ENCODE peak calls at places on chromosomes 3 and 15, in eight cellular contexts. P is Peyer's patch, M is H9, N is heart right ventricle, J is H1, L is IMR-90, C is SK-N-SH, Q is GM23338. I is an unnamed sample. For H3K4me1, the result is how much of the 10 kb centered on the place peaks cover.

GRCh38 chr3:177195941-177196472 is 1.3 kb downstream of the TBL1XR1 start:
- DNase-seq in Q (no peak), L (no peak), J (no peak), M (no peak), N (no peak), P (no peak), C (no peak), I (peak)

GRCh38 chr3:102083971-102084370 is 234.7 kb downstream of the NFKBIZ start:
- DNase-seq in J (no peak), L (peak), M (no peak), Q (no peak), N (no peak), C (no peak), P (no peak), I (no peak)

GRCh38 chr3:13020159-13020558 is 53.1 kb downstream of the IQSEC1 start:
- DNase-seq in P (peak), L (no peak), Q (no peak), M (no peak), J (no peak), C (no peak), N (no peak), I (no peak)

GRCh38 chr15:80549712-80550111 is 145.4 kb upstream of the ABHD17C start:
- DNase-seq in C (no peak), M (no peak), N (no peak), J (no peak), L (no peak), P (no peak), Q (no peak), I (no peak)

GRCh38 chr3:16884084-16884747 is 539 bp upstream of the PLCL2 start:
- DNase-seq in M (peak), Q (peak), P (peak), J (no peak), C (peak), L (peak), N (peak), I (peak)

GRCh38 chr3:20185364-20185732 is 658 bp downstream of the SGO1 start:
- DNase-seq in P (no peak), N (no peak), J (no peak), M (no peak), C (peak), Q (peak), L (peak), I (no peak)

GRCh38 chr3:23797490-23797889 is 8.3 kb upstream of the UBE2E1 start:
- DNase-seq in N (no peak), L (no peak), C (no peak), Q (no peak), M (no peak), J (no peak), P (no peak), I (no peak)

GRCh38 chr3:65484964-65485363 is 553.8 kb downstream of the MAGI1 start:
- DNase-seq in J (no peak), Q (no peak), L (no peak), C (no peak), P (no peak), M (no peak), N (no peak), I (no peak)

GRCh38 chr3:182303169-182303568 is 490.1 kb upstream of the ATP11B start:
- DNase-seq in M (no peak), C (no peak), N (no peak), P (no peak), J (no peak), Q (no peak), L (no peak), I (no peak)

GRCh38 chr15:39613271-39613670 is 32.4 kb downstream of the THBS1 start:
- DNase-seq in M (no peak), C (no peak), L (peak), J (no peak), N (no peak), P (no peak), Q (no peak), I (no peak)

GRCh38 chr3:50978991-50979667 is 304.4 kb downstream of the DOCK3 start:
- DNase-seq in Q (peak), N (no peak), C (no peak), P (no peak), J (no peak), M (peak), L (no peak), I (no peak)

GRCh38 chr3:56336023-56336422 is 132.2 kb downstream of the ERC2 start:
- DNase-seq in J (no peak), C (no peak), L (no peak), M (no peak), P (no peak), Q (no peak), N (no peak), I (no peak)

GRCh38 chr3:56339244-56339643 is 129.0 kb downstream of the ERC2 start:
- DNase-seq in P (no peak), Q (no peak), J (no peak), M (no peak), C (peak), L (no peak), N (no peak), I (no peak)

GRCh38 chr3:56342475-56342874 is 125.8 kb downstream of the ERC2 start:
- DNase-seq in C (no peak), M (no peak), Q (no peak), J (no peak), L (no peak), N (no peak), P (no peak), I (no peak)

GRCh38 chr3:56339671-56340070 is 128.6 kb downstream of the ERC2 start:
- DNase-seq in Q (no peak), C (peak), P (no peak), N (no peak), L (no peak), M (no peak), J (no peak), I (no peak)
- TF ChIP-seq CTCF in Q (no peak), C (no peak), P (no peak), N (no peak), L (no peak), M (no peak), J (no peak), I (no peak)

GRCh38 chr15:69009353-69009752 is 5.1 kb upstream of the NOX5 start:
- DNase-seq in P (no peak), J (no peak), Q (no peak), L (no peak), N (no peak), M (no peak), C (no peak), I (no peak)
- H3K4me1 ChIP-seq in P (under half), J (under half), Q (under half), L (under half), N (under half), M (under half), C (under half), I (under half)

DNA sequence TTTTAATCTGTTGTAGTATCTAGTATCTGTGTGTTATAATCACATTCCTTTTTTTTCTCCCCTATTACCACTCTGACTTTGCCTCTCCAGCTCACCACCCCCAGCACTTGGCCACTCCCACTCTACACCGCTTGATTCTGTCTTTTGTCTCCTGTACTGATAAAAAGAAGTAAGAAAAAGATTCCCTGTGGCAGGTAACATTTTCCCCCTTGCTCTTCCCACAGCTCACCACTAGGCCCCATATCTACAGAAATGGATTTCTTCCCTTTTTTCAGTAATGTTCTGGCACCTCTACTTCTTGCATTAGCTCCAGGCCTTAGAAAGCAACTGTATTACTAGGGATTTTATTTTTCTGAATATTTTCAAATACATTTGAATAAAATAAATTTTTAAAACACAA is 25.6 kb downstream of the KCNH8 start:
- DNase-seq in M (peak), Q (peak), N (no peak), P (no peak), L (no peak), C (peak), J (peak), I (no peak)
- TF ChIP-seq CTCF in M (peak), Q (peak), N (no peak), P (no peak), L (no peak), C (no peak), J (no peak), I (no peak)

GRCh38 chr3:143321058-143321769 is 201.6 kb downstream of the CHST2 start:
- DNase-seq in M (no peak), C (no peak), N (no peak), L (no peak), P (no peak), J (no peak), Q (no peak), I (no peak)
- H3K4me1 ChIP-seq in M (under half), C (under half), N (under half), L (under half), P (under half), J (under half), Q (under half), I (under half)

GRCh38 chr3:184144505-184144904 is 9.3 kb downstream of the EIF2B5 start:
- DNase-seq in N (no peak), M (no peak), J (no peak), C (no peak), P (no peak), L (no peak), Q (no peak), I (no peak)

GRCh38 chr3:184142199-184142598 is 7.0 kb downstream of the EIF2B5 start:
- DNase-seq in C (no peak), M (no peak), J (no peak), L (no peak), N (no peak), P (no peak), Q (no peak), I (no peak)

GRCh38 chr3:184145881-184146280 is 9.3 kb upstream of the DVL3 start:
- DNase-seq in N (no peak), C (no peak), L (no peak), J (no peak), P (no peak), M (no peak), Q (no peak), I (no peak)

GRCh38 chr3:184143327-184143726 is 8.2 kb downstream of the EIF2B5 start:
- DNase-seq in N (no peak), M (no peak), P (no peak), C (no peak), J (no peak), Q (no peak), L (no peak), I (no peak)

GRCh38 chr3:184145120-184145524 is 10.0 kb downstream of the EIF2B5 start:
- DNase-seq in N (peak), M (peak), J (no peak), Q (peak), C (peak), L (peak), P (peak), I (peak)
- TF ChIP-seq CTCF in N (peak), M (peak), J (peak), Q (peak), C (peak), L (peak), P (peak), I (peak)

DNA sequence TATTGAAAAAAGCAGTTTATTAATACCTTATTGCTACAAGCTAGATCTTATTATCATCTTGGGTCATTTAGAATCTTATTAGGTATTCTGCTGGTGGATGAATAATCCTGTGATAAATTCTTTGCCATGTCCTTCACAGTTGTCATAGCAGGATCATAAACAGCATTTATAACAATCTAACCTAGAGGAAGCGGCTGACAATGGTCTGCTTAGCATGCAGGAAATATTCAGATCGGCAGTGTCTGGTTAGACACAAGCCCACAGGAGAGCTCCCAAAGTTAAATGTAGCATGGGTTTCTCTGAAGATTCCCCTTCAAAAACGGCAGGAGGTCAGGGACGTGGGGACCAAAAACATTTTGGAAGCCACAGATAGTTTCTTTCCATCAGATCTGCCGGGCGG is 179.3 kb downstream of the FOXB1 start:
- DNase-seq in J (no peak), L (no peak), C (no peak), P (no peak), M (no peak), Q (no peak), N (no peak), I (no peak)
- H3K4me1 ChIP-seq in J (under half), L (under half), C (under half), P (under half), M (under half), Q (under half), N (under half), I (under half)

DNA sequence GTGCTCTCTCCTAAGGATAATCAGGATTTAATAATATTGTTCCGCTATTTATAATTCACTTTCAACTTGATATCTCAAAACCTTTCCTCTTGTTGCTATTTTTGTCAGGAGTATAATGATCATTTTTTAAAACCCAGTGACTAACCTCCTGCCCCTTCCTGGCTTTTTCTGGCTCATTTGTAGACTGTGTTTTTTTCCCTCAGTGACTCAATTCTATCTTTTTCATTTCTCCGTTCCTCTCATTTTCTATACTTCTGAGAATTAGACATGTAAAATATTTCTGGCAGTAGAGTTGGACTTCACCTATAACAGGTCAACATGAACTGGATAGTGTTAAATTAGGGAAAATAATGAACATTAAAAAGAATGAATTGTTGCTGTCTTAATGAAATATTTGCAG is 490.7 kb downstream of the EDEM1 start:
- DNase-seq in M (no peak), C (no peak), P (no peak), J (no peak), N (no peak), L (no peak), Q (no peak), I (no peak)
- TF ChIP-seq CTCF in M (no peak), C (no peak), P (no peak), J (no peak), N (no peak), L (no peak), Q (no peak), I (no peak)

I was measured in pancreas.